ENCODE peak calls at places on chromosomes 13 and 19, in ten cellular contexts. One of them, this sample, is unnamed.

GRCh38 chr13:19984430-19985218 is 26.1 kb downstream of the ZMYM2 start:
- DNase-seq in fibroblast of lung: peak; percentile 74
- DNase-seq in MV-4-11: peak; percentile 62
- DNase-seq in GM13977: peak; percentile 63
- DNase-seq in stimulated activated CD8-positive, alpha-beta memory T cell treated with anti-CD3 and anti-CD28 coated beads, Interleukin-15, amount 100 ng/mL, for 1 hour: no peak
- DNase-seq in Calu3: no peak
- DNase-seq in stimulated activated CD4-positive, alpha-beta T cell treated with anti-CD3 and anti-CD28 coated beads, Interleukin-2, amount 100 ng/mL, for 24 hours: no peak
- DNase-seq in hypothalamus: no peak
- DNase-seq in left colon: no peak
- DNase-seq in mesenchymal stem cell: peak; percentile 60
- DNase-seq in this sample: peak; percentile 62

GRCh38 chr19:44757057-44757734 is 8.7 kb downstream of the BCL3 start:
- DNase-seq in fibroblast of lung: peak; percentile 76
- DNase-seq in MV-4-11: no peak
- DNase-seq in GM13977: no peak
- DNase-seq in stimulated activated CD8-positive, alpha-beta memory T cell treated with anti-CD3 and anti-CD28 coated beads, Interleukin-15, amount 100 ng/mL, for 1 hour: no peak
- DNase-seq in Calu3: no peak
- DNase-seq in stimulated activated CD4-positive, alpha-beta T cell treated with anti-CD3 and anti-CD28 coated beads, Interleukin-2, amount 100 ng/mL, for 24 hours: no peak
- DNase-seq in hypothalamus: peak; percentile 16
- DNase-seq in left colon: peak; percentile 50
- DNase-seq in mesenchymal stem cell: peak; percentile 85
- DNase-seq in this sample: no peak

GRCh38 chr13:53198017-53198416 is 169.4 kb downstream of the OLFM4 start:
- DNase-seq in fibroblast of lung: no peak
- DNase-seq in MV-4-11: no peak
- DNase-seq in GM13977: no peak
- DNase-seq in stimulated activated CD8-positive, alpha-beta memory T cell treated with anti-CD3 and anti-CD28 coated beads, Interleukin-15, amount 100 ng/mL, for 1 hour: no peak
- DNase-seq in Calu3: no peak
- DNase-seq in stimulated activated CD4-positive, alpha-beta T cell treated with anti-CD3 and anti-CD28 coated beads, Interleukin-2, amount 100 ng/mL, for 24 hours: no peak
- DNase-seq in hypothalamus: no peak
- DNase-seq in left colon: no peak
- DNase-seq in mesenchymal stem cell: no peak
- DNase-seq in this sample: no peak

GRCh38 chr13:43405457-43405856 is 381.3 kb downstream of the ENOX1 start:
- DNase-seq in fibroblast of lung: peak; percentile 43
- DNase-seq in MV-4-11: peak; percentile 2
- DNase-seq in GM13977: no peak
- DNase-seq in stimulated activated CD8-positive, alpha-beta memory T cell treated with anti-CD3 and anti-CD28 coated beads, Interleukin-15, amount 100 ng/mL, for 1 hour: no peak
- DNase-seq in Calu3: no peak
- DNase-seq in stimulated activated CD4-positive, alpha-beta T cell treated with anti-CD3 and anti-CD28 coated beads, Interleukin-2, amount 100 ng/mL, for 24 hours: no peak
- DNase-seq in hypothalamus: no peak
- DNase-seq in left colon: no peak
- DNase-seq in mesenchymal stem cell: peak; percentile 72
- DNase-seq in this sample: no peak

GRCh38 chr19:29711584-29712132 is 3.4 kb downstream of the C19orf12 start:
- DNase-seq in fibroblast of lung: no peak
- DNase-seq in MV-4-11: no peak
- DNase-seq in GM13977: no peak
- DNase-seq in stimulated activated CD8-positive, alpha-beta memory T cell treated with anti-CD3 and anti-CD28 coated beads, Interleukin-15, amount 100 ng/mL, for 1 hour: no peak
- DNase-seq in Calu3: no peak
- DNase-seq in stimulated activated CD4-positive, alpha-beta T cell treated with anti-CD3 and anti-CD28 coated beads, Interleukin-2, amount 100 ng/mL, for 24 hours: no peak
- DNase-seq in hypothalamus: no peak
- DNase-seq in left colon: no peak
- DNase-seq in mesenchymal stem cell: no peak
- DNase-seq in this sample: no peak

GRCh38 chr13:28313579-28313978 is 175.2 kb downstream of the PAN3 start:
- DNase-seq in fibroblast of lung: peak; percentile 55
- DNase-seq in MV-4-11: peak; percentile 29
- DNase-seq in GM13977: peak; percentile 43
- DNase-seq in stimulated activated CD8-positive, alpha-beta memory T cell treated with anti-CD3 and anti-CD28 coated beads, Interleukin-15, amount 100 ng/mL, for 1 hour: no peak
- DNase-seq in Calu3: no peak
- DNase-seq in stimulated activated CD4-positive, alpha-beta T cell treated with anti-CD3 and anti-CD28 coated beads, Interleukin-2, amount 100 ng/mL, for 24 hours: no peak
- DNase-seq in hypothalamus: no peak
- DNase-seq in left colon: peak; percentile 13
- DNase-seq in mesenchymal stem cell: peak; percentile 36
- DNase-seq in this sample: peak; percentile 24

GRCh38 chr13:38872693-38873092 is 117.9 kb downstream of the STOML3 start:
- DNase-seq in fibroblast of lung: peak; percentile 46
- DNase-seq in MV-4-11: no peak
- DNase-seq in GM13977: peak; percentile 57
- DNase-seq in stimulated activated CD8-positive, alpha-beta memory T cell treated with anti-CD3 and anti-CD28 coated beads, Interleukin-15, amount 100 ng/mL, for 1 hour: no peak
- DNase-seq in Calu3: peak; percentile 57
- DNase-seq in stimulated activated CD4-positive, alpha-beta T cell treated with anti-CD3 and anti-CD28 coated beads, Interleukin-2, amount 100 ng/mL, for 24 hours: peak; percentile 43
- DNase-seq in hypothalamus: peak; percentile 42
- DNase-seq in left colon: peak; percentile 9
- DNase-seq in mesenchymal stem cell: peak; percentile 35
- DNase-seq in this sample: peak; percentile 19

GRCh38 chr13:51122868-51123267 is 11.8 kb upstream of the C13orf42 start:
- DNase-seq in fibroblast of lung: no peak
- DNase-seq in MV-4-11: no peak
- DNase-seq in GM13977: no peak
- DNase-seq in stimulated activated CD8-positive, alpha-beta memory T cell treated with anti-CD3 and anti-CD28 coated beads, Interleukin-15, amount 100 ng/mL, for 1 hour: no peak
- DNase-seq in Calu3: peak; percentile 12
- DNase-seq in stimulated activated CD4-positive, alpha-beta T cell treated with anti-CD3 and anti-CD28 coated beads, Interleukin-2, amount 100 ng/mL, for 24 hours: peak; percentile 32
- DNase-seq in hypothalamus: no peak
- DNase-seq in left colon: no peak
- DNase-seq in mesenchymal stem cell: no peak
- DNase-seq in this sample: no peak

GRCh38 chr13:104318121-104318520 is 1251.9 kb upstream of the SLC10A2 start:
- DNase-seq in fibroblast of lung: peak; percentile 69
- DNase-seq in MV-4-11: no peak
- DNase-seq in GM13977: no peak
- DNase-seq in stimulated activated CD8-positive, alpha-beta memory T cell treated with anti-CD3 and anti-CD28 coated beads, Interleukin-15, amount 100 ng/mL, for 1 hour: no peak
- DNase-seq in Calu3: no peak
- DNase-seq in stimulated activated CD4-positive, alpha-beta T cell treated with anti-CD3 and anti-CD28 coated beads, Interleukin-2, amount 100 ng/mL, for 24 hours: no peak
- DNase-seq in hypothalamus: no peak
- DNase-seq in left colon: no peak
- DNase-seq in mesenchymal stem cell: peak; percentile 41
- DNase-seq in this sample: no peak

GRCh38 chr19:4555657-4556561 is 3.6 kb downstream of the SEMA6B start:
- DNase-seq in fibroblast of lung: no peak
- DNase-seq in MV-4-11: no peak
- DNase-seq in GM13977: no peak
- DNase-seq in stimulated activated CD8-positive, alpha-beta memory T cell treated with anti-CD3 and anti-CD28 coated beads, Interleukin-15, amount 100 ng/mL, for 1 hour: no peak
- DNase-seq in Calu3: peak; percentile 81
- DNase-seq in stimulated activated CD4-positive, alpha-beta T cell treated with anti-CD3 and anti-CD28 coated beads, Interleukin-2, amount 100 ng/mL, for 24 hours: no peak
- DNase-seq in hypothalamus: no peak
- DNase-seq in left colon: peak; percentile 34
- DNase-seq in mesenchymal stem cell: no peak
- DNase-seq in this sample: no peak

GRCh38 chr13:106391271-106391670 is 144.2 kb downstream of the EFNB2 start:
- DNase-seq in fibroblast of lung: no peak
- DNase-seq in MV-4-11: no peak
- DNase-seq in GM13977: no peak
- DNase-seq in stimulated activated CD8-positive, alpha-beta memory T cell treated with anti-CD3 and anti-CD28 coated beads, Interleukin-15, amount 100 ng/mL, for 1 hour: no peak
- DNase-seq in Calu3: no peak
- DNase-seq in stimulated activated CD4-positive, alpha-beta T cell treated with anti-CD3 and anti-CD28 coated beads, Interleukin-2, amount 100 ng/mL, for 24 hours: no peak
- DNase-seq in hypothalamus: no peak
- DNase-seq in left colon: no peak
- DNase-seq in mesenchymal stem cell: no peak
- DNase-seq in this sample: no peak

GRCh38 chr13:77696006-77696862 is 1.3 kb upstream of the SLAIN1 start:
- DNase-seq in fibroblast of lung: no peak
- DNase-seq in MV-4-11: no peak
- DNase-seq in GM13977: peak; percentile 34
- DNase-seq in stimulated activated CD8-positive, alpha-beta memory T cell treated with anti-CD3 and anti-CD28 coated beads, Interleukin-15, amount 100 ng/mL, for 1 hour: no peak
- DNase-seq in Calu3: no peak
- DNase-seq in stimulated activated CD4-positive, alpha-beta T cell treated with anti-CD3 and anti-CD28 coated beads, Interleukin-2, amount 100 ng/mL, for 24 hours: no peak
- DNase-seq in hypothalamus: no peak
- DNase-seq in left colon: no peak
- DNase-seq in mesenchymal stem cell: no peak
- DNase-seq in this sample: no peak

GRCh38 chr19:33447336-33448158 is 74.0 kb downstream of the CEBPG start:
- DNase-seq in fibroblast of lung: no peak
- DNase-seq in MV-4-11: peak; percentile 79
- DNase-seq in GM13977: no peak
- DNase-seq in stimulated activated CD8-positive, alpha-beta memory T cell treated with anti-CD3 and anti-CD28 coated beads, Interleukin-15, amount 100 ng/mL, for 1 hour: no peak
- DNase-seq in Calu3: no peak
- DNase-seq in stimulated activated CD4-positive, alpha-beta T cell treated with anti-CD3 and anti-CD28 coated beads, Interleukin-2, amount 100 ng/mL, for 24 hours: no peak
- DNase-seq in hypothalamus: no peak
- DNase-seq in left colon: no peak
- DNase-seq in mesenchymal stem cell: no peak
- DNase-seq in this sample: no peak

GRCh38 chr13:47004022-47004421 is 107.2 kb upstream of the HTR2A start:
- DNase-seq in fibroblast of lung: no peak
- DNase-seq in MV-4-11: no peak
- DNase-seq in GM13977: no peak
- DNase-seq in stimulated activated CD8-positive, alpha-beta memory T cell treated with anti-CD3 and anti-CD28 coated beads, Interleukin-15, amount 100 ng/mL, for 1 hour: no peak
- DNase-seq in Calu3: no peak
- DNase-seq in stimulated activated CD4-positive, alpha-beta T cell treated with anti-CD3 and anti-CD28 coated beads, Interleukin-2, amount 100 ng/mL, for 24 hours: no peak
- DNase-seq in hypothalamus: no peak
- DNase-seq in left colon: no peak
- DNase-seq in mesenchymal stem cell: peak; percentile 20
- DNase-seq in this sample: no peak

GRCh38 chr19:40474737-40475136 is 7.9 kb downstream of the SPTBN4 start:
- DNase-seq in fibroblast of lung: no peak
- DNase-seq in MV-4-11: no peak
- DNase-seq in GM13977: no peak
- DNase-seq in stimulated activated CD8-positive, alpha-beta memory T cell treated with anti-CD3 and anti-CD28 coated beads, Interleukin-15, amount 100 ng/mL, for 1 hour: no peak
- DNase-seq in Calu3: no peak
- DNase-seq in stimulated activated CD4-positive, alpha-beta T cell treated with anti-CD3 and anti-CD28 coated beads, Interleukin-2, amount 100 ng/mL, for 24 hours: no peak
- DNase-seq in hypothalamus: no peak
- DNase-seq in left colon: no peak
- DNase-seq in mesenchymal stem cell: no peak
- DNase-seq in this sample: no peak

GRCh38 chr19:45455707-45456499 is 11.9 kb upstream of the FOSB start:
- DNase-seq in fibroblast of lung: peak; percentile 98
- DNase-seq in MV-4-11: peak; percentile 98
- DNase-seq in GM13977: peak; percentile 76
- DNase-seq in stimulated activated CD8-positive, alpha-beta memory T cell treated with anti-CD3 and anti-CD28 coated beads, Interleukin-15, amount 100 ng/mL, for 1 hour: no peak
- DNase-seq in Calu3: peak; percentile 99
- DNase-seq in stimulated activated CD4-positive, alpha-beta T cell treated with anti-CD3 and anti-CD28 coated beads, Interleukin-2, amount 100 ng/mL, for 24 hours: peak; percentile 58
- DNase-seq in hypothalamus: no peak
- DNase-seq in left colon: peak; percentile 86
- DNase-seq in mesenchymal stem cell: peak; percentile 100
- DNase-seq in this sample: no peak

GRCh38 chr13:84925443-84925842 is 873.8 kb downstream of the SLITRK6 start:
- DNase-seq in fibroblast of lung: peak; percentile 24
- DNase-seq in MV-4-11: no peak
- DNase-seq in GM13977: no peak
- DNase-seq in stimulated activated CD8-positive, alpha-beta memory T cell treated with anti-CD3 and anti-CD28 coated beads, Interleukin-15, amount 100 ng/mL, for 1 hour: no peak
- DNase-seq in Calu3: no peak
- DNase-seq in stimulated activated CD4-positive, alpha-beta T cell treated with anti-CD3 and anti-CD28 coated beads, Interleukin-2, amount 100 ng/mL, for 24 hours: no peak
- DNase-seq in hypothalamus: no peak
- DNase-seq in left colon: no peak
- DNase-seq in mesenchymal stem cell: peak; percentile 40
- DNase-seq in this sample: no peak

GRCh38 chr13:74696148-74696922 is 562.1 kb upstream of the KLF12 start:
- DNase-seq in fibroblast of lung: no peak
- DNase-seq in MV-4-11: no peak
- DNase-seq in GM13977: no peak
- DNase-seq in stimulated activated CD8-positive, alpha-beta memory T cell treated with anti-CD3 and anti-CD28 coated beads, Interleukin-15, amount 100 ng/mL, for 1 hour: no peak
- DNase-seq in Calu3: no peak
- DNase-seq in stimulated activated CD4-positive, alpha-beta T cell treated with anti-CD3 and anti-CD28 coated beads, Interleukin-2, amount 100 ng/mL, for 24 hours: no peak
- DNase-seq in hypothalamus: no peak
- DNase-seq in left colon: no peak
- DNase-seq in mesenchymal stem cell: no peak
- DNase-seq in this sample: no peak

GRCh38 chr19:6374179-6374709 is 1.5 kb downstream of the PSPN start:
- DNase-seq in fibroblast of lung: no peak
- DNase-seq in MV-4-11: no peak
- DNase-seq in GM13977: no peak
- DNase-seq in stimulated activated CD8-positive, alpha-beta memory T cell treated with anti-CD3 and anti-CD28 coated beads, Interleukin-15, amount 100 ng/mL, for 1 hour: no peak
- DNase-seq in Calu3: no peak
- DNase-seq in stimulated activated CD4-positive, alpha-beta T cell treated with anti-CD3 and anti-CD28 coated beads, Interleukin-2, amount 100 ng/mL, for 24 hours: no peak
- DNase-seq in hypothalamus: no peak
- DNase-seq in left colon: peak; percentile 29
- DNase-seq in mesenchymal stem cell: no peak
- DNase-seq in this sample: no peak

GRCh38 chr19:6150289-6150688 is 14.8 kb downstream of the ACSBG2 start:
- DNase-seq in fibroblast of lung: no peak
- DNase-seq in MV-4-11: no peak
- DNase-seq in GM13977: no peak
- DNase-seq in stimulated activated CD8-positive, alpha-beta memory T cell treated with anti-CD3 and anti-CD28 coated beads, Interleukin-15, amount 100 ng/mL, for 1 hour: no peak
- DNase-seq in Calu3: no peak
- DNase-seq in stimulated activated CD4-positive, alpha-beta T cell treated with anti-CD3 and anti-CD28 coated beads, Interleukin-2, amount 100 ng/mL, for 24 hours: no peak
- DNase-seq in hypothalamus: no peak
- DNase-seq in left colon: no peak
- DNase-seq in mesenchymal stem cell: peak; percentile 43
- DNase-seq in this sample: no peak

GRCh38 chr19:46907880-46908279 is 47.1 kb downstream of the ARHGAP35 start:
- DNase-seq in fibroblast of lung: no peak
- DNase-seq in MV-4-11: no peak
- DNase-seq in GM13977: no peak
- DNase-seq in stimulated activated CD8-positive, alpha-beta memory T cell treated with anti-CD3 and anti-CD28 coated beads, Interleukin-15, amount 100 ng/mL, for 1 hour: no peak
- DNase-seq in Calu3: no peak
- DNase-seq in stimulated activated CD4-positive, alpha-beta T cell treated with anti-CD3 and anti-CD28 coated beads, Interleukin-2, amount 100 ng/mL, for 24 hours: no peak
- DNase-seq in hypothalamus: peak; percentile 38
- DNase-seq in left colon: no peak
- DNase-seq in mesenchymal stem cell: no peak
- DNase-seq in this sample: no peak

GRCh38 chr19:55197531-55197930 is 11.8 kb downstream of the PTPRH start:
- DNase-seq in fibroblast of lung: no peak
- DNase-seq in MV-4-11: no peak
- DNase-seq in GM13977: no peak
- DNase-seq in stimulated activated CD8-positive, alpha-beta memory T cell treated with anti-CD3 and anti-CD28 coated beads, Interleukin-15, amount 100 ng/mL, for 1 hour: no peak
- DNase-seq in Calu3: no peak
- DNase-seq in stimulated activated CD4-positive, alpha-beta T cell treated with anti-CD3 and anti-CD28 coated beads, Interleukin-2, amount 100 ng/mL, for 24 hours: no peak
- DNase-seq in hypothalamus: no peak
- DNase-seq in left colon: no peak
- DNase-seq in mesenchymal stem cell: peak; percentile 15
- DNase-seq in this sample: no peak

GRCh38 chr13:98480915-98481510 is 95.9 kb downstream of the STK24 start:
- DNase-seq in fibroblast of lung: peak; percentile 38
- DNase-seq in MV-4-11: peak; percentile 24
- DNase-seq in GM13977: peak; percentile 69
- DNase-seq in stimulated activated CD8-positive, alpha-beta memory T cell treated with anti-CD3 and anti-CD28 coated beads, Interleukin-15, amount 100 ng/mL, for 1 hour: no peak
- DNase-seq in Calu3: no peak
- DNase-seq in stimulated activated CD4-positive, alpha-beta T cell treated with anti-CD3 and anti-CD28 coated beads, Interleukin-2, amount 100 ng/mL, for 24 hours: peak; percentile 50
- DNase-seq in hypothalamus: no peak
- DNase-seq in left colon: no peak
- DNase-seq in mesenchymal stem cell: peak; percentile 80
- DNase-seq in this sample: peak; percentile 42